ENCODE peak calls at places on chromosomes 16 and 17, in seven cellular contexts. L is ascending aorta, K is stomach, G is ovary, Q is endothelial cell of umbilical vein, T is adrenal gland, H is SJSA1. X is an unnamed sample.

GRCh38 chr16:67533024-67533560 is 4.5 kb downstream of the RIPOR1 start:
- DNase-seq in T (no peak), K (no peak), Q (no peak), L (no peak), G (no peak), H (no peak), X (no peak)

GRCh38 chr17:73013816-73014663 is 78.4 kb downstream of the SLC39A11 start:
- DNase-seq in H (no peak), L (no peak), G (no peak), Q (no peak), K (no peak), T (no peak), X (no peak)

GRCh38 chr17:2897605-2898004 is 101.4 kb downstream of the RAP1GAP2 start:
- DNase-seq in L (no peak), K (no peak), G (no peak), Q (no peak), H (no peak), T (no peak), X (no peak)

GRCh38 chr17:58339775-58340622 is 11.4 kb upstream of the TSPOAP1 start:
- DNase-seq in Q (no peak), L (no peak), G (no peak), H (no peak), T (no peak), K (no peak), X (no peak)

GRCh38 chr16:30600215-30600614 is 10.0 kb downstream of the ZNF689 start:
- DNase-seq in L (no peak), K (no peak), T (no peak), Q (no peak), H (no peak), G (no peak), X (no peak)

GRCh38 chr17:60720763-60721531 is 43.3 kb downstream of the BCAS3 start:
- DNase-seq in L (no peak), H (peak; percentile 56), G (no peak), T (peak; percentile 66), Q (peak; percentile 68), K (no peak), X (no peak)

GRCh38 chr16:25009822-25010221 is 5.3 kb downstream of the ARHGAP17 start:
- DNase-seq in T (peak; percentile 56), K (no peak), Q (peak; percentile 28), H (no peak), G (no peak), L (peak; percentile 55), X (no peak)

GRCh38 chr17:35752945-35753764 is at the start of gene GAS2L2:
- DNase-seq in Q (no peak), L (no peak), G (no peak), H (no peak), T (no peak), K (no peak), X (no peak)

GRCh38 chr17:6163632-6164319 is 93.6 kb downstream of the WSCD1 start:
- DNase-seq in H (no peak), Q (peak; percentile 32), T (peak; percentile 43), L (no peak), G (no peak), K (no peak), X (no peak)

GRCh38 chr16:90004577-90004976 is 14.7 kb downstream of the DBNDD1 start:
- DNase-seq in T (no peak), K (no peak), L (no peak), Q (no peak), H (no peak), G (no peak), X (no peak)
- H3K4me1 ChIP-seq in T (no peaks in the 10 kb centered on the region), K (no peaks in the 10 kb centered on the region), L (no peaks in the 10 kb centered on the region), Q (no peaks in the 10 kb centered on the region), H (no peaks in the 10 kb centered on the region), G (no peaks in the 10 kb centered on the region), X (peaks cover 9% of the 10 kb centered on the region)

DNA sequence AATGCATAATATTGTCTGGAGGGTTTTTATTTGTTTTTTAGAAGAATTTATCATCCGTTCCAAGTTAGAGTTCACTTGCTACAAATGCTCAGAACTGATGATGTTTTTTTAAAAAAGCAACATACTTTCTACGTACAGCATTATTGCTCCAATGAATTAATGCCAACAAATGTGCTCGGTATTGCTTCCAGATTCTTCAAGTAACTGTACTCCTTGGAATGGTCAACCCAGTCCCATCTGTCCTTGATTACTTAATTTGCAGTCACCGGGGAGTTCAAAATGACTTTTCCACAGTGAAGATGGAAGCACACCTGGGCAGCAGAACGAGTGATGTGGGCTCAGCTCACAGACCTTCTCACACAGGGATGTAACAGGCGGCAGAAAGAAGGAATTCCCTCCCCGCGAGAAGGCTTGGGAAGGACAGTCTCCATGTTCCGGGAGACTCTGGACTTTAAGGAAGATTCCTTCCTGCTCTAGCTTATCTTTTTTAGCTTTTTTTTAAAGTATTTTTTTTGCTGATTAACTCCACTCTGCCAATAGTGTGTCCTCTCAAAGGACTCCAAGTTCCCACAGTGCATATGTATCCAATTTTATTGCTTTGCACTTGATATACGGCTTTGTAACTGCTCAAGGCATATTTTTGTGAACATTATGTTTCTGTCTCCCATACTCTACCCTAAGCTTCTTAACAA is 68.9 kb downstream of the NXN start:
- DNase-seq in G (no peak), K (no peak), L (no peak), H (no peak), T (no peak), Q (no peak), X (no peak)
- H3K27ac ChIP-seq in G (no peak overlapping the region), K (no peak overlapping the region), L (no peak overlapping the region), H (no peak overlapping the region), T (no peak overlapping the region), Q (peak overlapping the region; percentile 18), X (no peak overlapping the region)

GRCh38 chr17:50563095-50563511 is 2.6 kb downstream of the CACNA1G start:
- DNase-seq in K (no peak), Q (no peak), H (no peak), L (no peak), T (no peak), G (no peak), X (no peak)

GRCh38 chr17:50561796-50562195 is 1.3 kb downstream of the CACNA1G start:
- DNase-seq in G (no peak), K (no peak), H (no peak), Q (no peak), T (no peak), L (no peak), X (no peak)

GRCh38 chr17:50562266-50563094 is 2.0 kb downstream of the CACNA1G start:
- DNase-seq in H (no peak), T (no peak), Q (no peak), L (no peak), K (no peak), G (no peak), X (no peak)

GRCh38 chr17:50565559-50566350 is 5.2 kb downstream of the CACNA1G start:
- DNase-seq in Q (no peak), H (no peak), L (no peak), T (no peak), K (no peak), G (no peak), X (no peak)

GRCh38 chr17:50564916-50565315 is 4.4 kb downstream of the CACNA1G start:
- DNase-seq in G (peak; percentile 84), L (peak; percentile 94), H (peak; percentile 67), Q (no peak), K (no peak), T (no peak), X (no peak)
- H3K27me3 ChIP-seq in G (no peaks in the 10 kb centered on the region), L (peaks cover 10% of the 10 kb centered on the region), H (peaks cover 73% of the 10 kb centered on the region), Q (peaks cover 43% of the 10 kb centered on the region), K (peaks cover 82% of the 10 kb centered on the region), T (peaks cover 13% of the 10 kb centered on the region), X (peaks cover 29% of the 10 kb centered on the region)

GRCh38 chr16:75263291-75263962 is 12.0 kb upstream of the BCAR1 start:
- DNase-seq in L (no peak), H (no peak), G (no peak), K (no peak), T (peak; percentile 78), Q (no peak), X (no peak)
- H3K4me1 ChIP-seq in L (peaks cover 37% of the 10 kb centered on the region), H (peaks cover 50% of the 10 kb centered on the region), G (peaks cover 38% of the 10 kb centered on the region), K (peaks cover 78% of the 10 kb centered on the region), T (peaks cover 68% of the 10 kb centered on the region), Q (peaks cover 55% of the 10 kb centered on the region), X (peaks cover 7% of the 10 kb centered on the region)

DNA sequence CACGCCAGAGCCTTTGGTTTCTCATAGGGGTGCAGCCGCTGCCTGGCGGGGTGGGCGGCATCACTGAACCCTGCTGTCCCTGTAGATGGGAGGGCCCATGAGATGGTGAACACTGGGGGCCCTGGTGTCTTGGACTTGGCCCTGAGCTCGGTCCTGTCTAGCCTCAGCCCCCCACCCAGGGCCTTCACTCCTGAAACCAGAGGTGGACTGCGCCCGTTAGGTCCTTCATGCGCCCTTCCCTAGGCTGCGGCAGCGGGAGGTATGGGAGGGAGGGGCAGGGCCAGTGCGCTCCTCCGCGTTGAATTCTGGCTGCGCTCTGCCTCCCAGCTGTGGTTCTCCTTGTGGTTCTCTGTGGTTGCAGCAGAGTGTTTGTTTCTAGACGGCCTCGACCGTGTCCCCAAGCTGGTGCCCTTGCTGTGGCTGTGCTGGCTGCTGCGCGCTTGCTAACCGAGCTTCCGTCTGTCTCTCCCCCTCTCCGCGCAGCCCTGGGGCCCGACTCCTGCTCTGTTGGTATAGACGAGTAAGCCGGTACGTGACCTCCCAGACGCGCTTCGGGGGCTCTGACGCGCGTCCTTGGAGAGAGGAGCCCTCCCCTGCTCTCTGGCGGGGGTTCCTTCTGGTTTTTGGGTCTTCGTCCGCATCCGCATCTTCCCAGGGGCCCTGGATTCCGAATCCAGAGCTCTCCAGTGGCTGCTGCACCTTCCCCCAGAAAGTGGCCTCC is 7.4 kb upstream of the NUDT16L1 start:
- DNase-seq in L (no peak), K (no peak), T (no peak), H (no peak), G (no peak), Q (no peak), X (no peak)
- H3K27ac ChIP-seq in L (no peak overlapping the region), K (no peak overlapping the region), T (no peak overlapping the region), H (no peak overlapping the region), G (no peak overlapping the region), Q (no peak overlapping the region), X (no peak overlapping the region)

GRCh38 chr17:12664894-12665262 is 812 bp upstream of the MYOCD start:
- DNase-seq in Q (no peak), T (no peak), L (peak; percentile 65), H (no peak), K (no peak), G (no peak), X (no peak)
- H3K27me3 ChIP-seq in Q (peaks cover 18% of the 10 kb centered on the region), T (peaks cover 5% of the 10 kb centered on the region), L (no peaks in the 10 kb centered on the region), H (no peaks in the 10 kb centered on the region), K (peaks cover 35% of the 10 kb centered on the region), G (no peaks in the 10 kb centered on the region), X (no peaks in the 10 kb centered on the region)

DNA sequence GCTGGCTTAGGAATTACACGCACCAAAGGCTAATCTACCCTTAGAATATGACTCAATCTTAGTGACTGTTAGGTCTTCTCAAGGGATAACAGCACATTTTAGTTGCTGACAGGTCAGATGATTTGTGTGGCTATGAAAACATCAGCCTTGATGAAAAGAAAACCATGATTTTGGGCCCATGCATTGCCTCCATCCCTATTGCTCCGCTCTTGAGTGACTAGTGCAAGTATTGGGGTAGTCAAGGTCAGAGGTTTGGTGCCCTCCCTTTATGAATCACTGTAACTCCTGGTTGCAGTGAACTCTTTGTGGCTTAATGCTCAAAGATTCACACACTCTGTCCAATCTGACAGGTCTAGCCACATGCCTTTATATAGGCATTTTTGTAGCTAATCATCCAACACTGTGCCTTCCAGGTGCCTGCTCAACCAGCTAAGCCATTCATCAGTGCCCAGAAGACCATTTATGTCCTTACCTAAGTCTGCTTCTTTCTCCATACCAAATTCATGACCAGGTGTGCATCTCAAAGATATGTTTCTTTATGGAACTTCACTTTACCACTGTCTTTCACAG is 251.6 kb downstream of the KCNJ2 start:
- DNase-seq in H (no peak), T (no peak), L (no peak), Q (no peak), G (no peak), K (no peak), X (no peak)
- H3K4me1 ChIP-seq in H (no peaks in the 10 kb centered on the region), T (no peaks in the 10 kb centered on the region), L (no peaks in the 10 kb centered on the region), Q (no peaks in the 10 kb centered on the region), G (no peaks in the 10 kb centered on the region), K (no peaks in the 10 kb centered on the region), X (no peaks in the 10 kb centered on the region)